ENCODE peak calls at places on chromosomes 11 and 22, in nine cellular contexts. One of them, this sample, is unnamed.

GRCh38 chr11:19816040-19816439 is 103.4 kb downstream of the NAV2 start:
- DNase-seq in trophoblast cell: no peak
- DNase-seq in H9: no peak
- DNase-seq in GM23338: peak
- DNase-seq in A549: no peak
- DNase-seq in Karpas-422: no peak
- DNase-seq in GM23248: no peak
- DNase-seq in IMR-90: no peak
- DNase-seq in HCT116: no peak
- DNase-seq in this sample: no peak

GRCh38 chr22:22687638-22688500 is 43.5 kb downstream of the GGTLC2 start:
- DNase-seq in HCT116: no peak
- DNase-seq in H9: peak
- DNase-seq in GM23338: peak
- DNase-seq in trophoblast cell: peak
- DNase-seq in IMR-90: peak
- DNase-seq in GM23248: peak
- DNase-seq in A549: peak
- DNase-seq in Karpas-422: peak
- DNase-seq in this sample: peak

GRCh38 chr22:42939941-42940653 is 74.9 kb downstream of the PACSIN2 start:
- DNase-seq in trophoblast cell: no peak
- DNase-seq in Karpas-422: no peak
- DNase-seq in GM23338: no peak
- DNase-seq in A549: peak
- DNase-seq in GM23248: peak
- DNase-seq in IMR-90: peak
- DNase-seq in HCT116: peak
- DNase-seq in H9: no peak
- DNase-seq in this sample: peak

GRCh38 chr11:86386791-86387190 is 12.1 kb downstream of the CCDC81 start:
- DNase-seq in trophoblast cell: no peak
- DNase-seq in GM23248: no peak
- DNase-seq in H9: no peak
- DNase-seq in IMR-90: peak
- DNase-seq in Karpas-422: no peak
- DNase-seq in GM23338: no peak
- DNase-seq in A549: no peak
- DNase-seq in HCT116: no peak
- DNase-seq in this sample: peak

GRCh38 chr22:50469377-50470305 is 5.2 kb downstream of the SBF1 start:
- DNase-seq in GM23248: peak
- DNase-seq in H9: peak
- DNase-seq in HCT116: peak
- DNase-seq in IMR-90: peak
- DNase-seq in GM23338: peak
- DNase-seq in trophoblast cell: no peak
- DNase-seq in Karpas-422: peak
- DNase-seq in A549: no peak
- DNase-seq in this sample: peak

GRCh38 chr11:73209892-73210291 is 8.2 kb upstream of the P2RY2 start:
- DNase-seq in A549: no peak
- DNase-seq in GM23338: no peak
- DNase-seq in HCT116: no peak
- DNase-seq in Karpas-422: no peak
- DNase-seq in H9: no peak
- DNase-seq in trophoblast cell: no peak
- DNase-seq in GM23248: no peak
- DNase-seq in IMR-90: no peak
- DNase-seq in this sample: no peak

GRCh38 chr11:86673872-86674750 is 1.7 kb upstream of the ME3 start:
- DNase-seq in IMR-90: no peak
- DNase-seq in HCT116: no peak
- DNase-seq in A549: no peak
- DNase-seq in trophoblast cell: no peak
- DNase-seq in GM23338: no peak
- DNase-seq in H9: no peak
- DNase-seq in GM23248: no peak
- DNase-seq in Karpas-422: no peak
- DNase-seq in this sample: no peak

GRCh38 chr11:14584595-14584994 is 59.0 kb upstream of the PDE3B start:
- DNase-seq in GM23338: no peak
- DNase-seq in Karpas-422: no peak
- DNase-seq in IMR-90: no peak
- DNase-seq in A549: peak
- DNase-seq in HCT116: no peak
- DNase-seq in trophoblast cell: peak
- DNase-seq in H9: no peak
- DNase-seq in GM23248: no peak
- DNase-seq in this sample: no peak

GRCh38 chr22:25114369-25115362 is 85.0 kb upstream of the CRYBB3 start:
- DNase-seq in GM23248: no peak
- DNase-seq in HCT116: no peak
- DNase-seq in trophoblast cell: no peak
- DNase-seq in Karpas-422: peak
- DNase-seq in A549: peak
- DNase-seq in IMR-90: no peak
- DNase-seq in GM23338: no peak
- DNase-seq in H9: no peak
- DNase-seq in this sample: no peak

GRCh38 chr22:19554834-19555404 is 30.7 kb upstream of the CLDN5 start:
- DNase-seq in GM23338: peak
- DNase-seq in IMR-90: peak
- DNase-seq in GM23248: peak
- DNase-seq in Karpas-422: no peak
- DNase-seq in trophoblast cell: peak
- DNase-seq in HCT116: peak
- DNase-seq in A549: peak
- DNase-seq in H9: peak
- DNase-seq in this sample: peak

GRCh38 chr11:12195773-12196172 is 85.4 kb downstream of the MICAL2 start:
- DNase-seq in A549: no peak
- DNase-seq in GM23248: no peak
- DNase-seq in HCT116: no peak
- DNase-seq in IMR-90: no peak
- DNase-seq in Karpas-422: no peak
- DNase-seq in GM23338: no peak
- DNase-seq in H9: no peak
- DNase-seq in trophoblast cell: no peak
- DNase-seq in this sample: no peak

GRCh38 chr22:20758688-20759087 is 15.2 kb upstream of the SERPIND1 start:
- DNase-seq in IMR-90: no peak
- DNase-seq in A549: peak
- DNase-seq in trophoblast cell: no peak
- DNase-seq in H9: peak
- DNase-seq in Karpas-422: no peak
- DNase-seq in GM23248: no peak
- DNase-seq in GM23338: peak
- DNase-seq in HCT116: no peak
- DNase-seq in this sample: no peak

GRCh38 chr22:31870890-31871289 is 73.4 kb upstream of the YWHAH start:
- DNase-seq in GM23248: peak
- DNase-seq in IMR-90: peak
- DNase-seq in H9: no peak
- DNase-seq in HCT116: no peak
- DNase-seq in Karpas-422: no peak
- DNase-seq in A549: peak
- DNase-seq in trophoblast cell: peak
- DNase-seq in GM23338: no peak
- DNase-seq in this sample: peak

GRCh38 chr22:27874756-27875155 is 44.3 kb downstream of the PITPNB start:
- DNase-seq in Karpas-422: no peak
- DNase-seq in GM23248: no peak
- DNase-seq in H9: no peak
- DNase-seq in GM23338: no peak
- DNase-seq in trophoblast cell: no peak
- DNase-seq in A549: no peak
- DNase-seq in HCT116: no peak
- DNase-seq in IMR-90: no peak
- DNase-seq in this sample: no peak

GRCh38 chr22:27871306-27872014 is 47.6 kb downstream of the PITPNB start:
- DNase-seq in Karpas-422: no peak
- DNase-seq in IMR-90: no peak
- DNase-seq in H9: no peak
- DNase-seq in GM23248: no peak
- DNase-seq in GM23338: no peak
- DNase-seq in HCT116: no peak
- DNase-seq in A549: no peak
- DNase-seq in trophoblast cell: no peak
- DNase-seq in this sample: no peak

GRCh38 chr22:27872488-27872887 is 46.6 kb downstream of the PITPNB start:
- DNase-seq in A549: no peak
- DNase-seq in GM23248: no peak
- DNase-seq in Karpas-422: no peak
- DNase-seq in H9: no peak
- DNase-seq in HCT116: no peak
- DNase-seq in trophoblast cell: no peak
- DNase-seq in IMR-90: no peak
- DNase-seq in GM23338: no peak
- DNase-seq in this sample: no peak

GRCh38 chr22:27874185-27874584 is 44.9 kb downstream of the PITPNB start:
- DNase-seq in GM23338: no peak
- DNase-seq in HCT116: no peak
- DNase-seq in Karpas-422: no peak
- DNase-seq in GM23248: no peak
- DNase-seq in trophoblast cell: no peak
- DNase-seq in IMR-90: no peak
- DNase-seq in A549: no peak
- DNase-seq in H9: no peak
- DNase-seq in this sample: no peak

GRCh38 chr22:27873476-27873875 is 45.6 kb downstream of the PITPNB start:
- DNase-seq in GM23338: no peak
- DNase-seq in IMR-90: no peak
- DNase-seq in Karpas-422: no peak
- DNase-seq in A549: no peak
- DNase-seq in HCT116: no peak
- DNase-seq in trophoblast cell: no peak
- DNase-seq in H9: no peak
- DNase-seq in GM23248: no peak
- DNase-seq in this sample: no peak
- H3K4me2 ChIP-seq in GM23338: no peak
- H3K4me2 ChIP-seq in IMR-90: no peak
- H3K4me2 ChIP-seq in Karpas-422: no peak
- H3K4me2 ChIP-seq in A549: no peak
- H3K4me2 ChIP-seq in HCT116: no peak
- H3K4me2 ChIP-seq in trophoblast cell: no peak
- H3K4me2 ChIP-seq in H9: no peak
- H3K4me2 ChIP-seq in GM23248: no peak
- H3K4me2 ChIP-seq in this sample: no peak

GRCh38 chr11:2862395-2862949 is 23.1 kb downstream of the CDKN1C start:
- DNase-seq in A549: no peak
- DNase-seq in Karpas-422: no peak
- DNase-seq in GM23338: peak
- DNase-seq in IMR-90: no peak
- DNase-seq in trophoblast cell: no peak
- DNase-seq in GM23248: peak
- DNase-seq in HCT116: no peak
- DNase-seq in H9: peak
- DNase-seq in this sample: no peak

GRCh38 chr11:2864890-2865289 is 20.7 kb downstream of the CDKN1C start:
- DNase-seq in HCT116: no peak
- DNase-seq in IMR-90: no peak
- DNase-seq in H9: no peak
- DNase-seq in GM23248: no peak
- DNase-seq in GM23338: no peak
- DNase-seq in trophoblast cell: no peak
- DNase-seq in Karpas-422: no peak
- DNase-seq in A549: no peak
- DNase-seq in this sample: peak

GRCh38 chr11:2866178-2866577 is 19.4 kb downstream of the CDKN1C start:
- DNase-seq in GM23338: no peak
- DNase-seq in HCT116: no peak
- DNase-seq in IMR-90: no peak
- DNase-seq in trophoblast cell: peak
- DNase-seq in GM23248: no peak
- DNase-seq in Karpas-422: no peak
- DNase-seq in H9: no peak
- DNase-seq in A549: no peak
- DNase-seq in this sample: no peak

GRCh38 chr11:2860636-2861035 is 24.9 kb downstream of the CDKN1C start:
- DNase-seq in IMR-90: peak
- DNase-seq in Karpas-422: no peak
- DNase-seq in GM23338: no peak
- DNase-seq in HCT116: no peak
- DNase-seq in trophoblast cell: peak
- DNase-seq in GM23248: peak
- DNase-seq in A549: peak
- DNase-seq in H9: no peak
- DNase-seq in this sample: peak

DNA sequence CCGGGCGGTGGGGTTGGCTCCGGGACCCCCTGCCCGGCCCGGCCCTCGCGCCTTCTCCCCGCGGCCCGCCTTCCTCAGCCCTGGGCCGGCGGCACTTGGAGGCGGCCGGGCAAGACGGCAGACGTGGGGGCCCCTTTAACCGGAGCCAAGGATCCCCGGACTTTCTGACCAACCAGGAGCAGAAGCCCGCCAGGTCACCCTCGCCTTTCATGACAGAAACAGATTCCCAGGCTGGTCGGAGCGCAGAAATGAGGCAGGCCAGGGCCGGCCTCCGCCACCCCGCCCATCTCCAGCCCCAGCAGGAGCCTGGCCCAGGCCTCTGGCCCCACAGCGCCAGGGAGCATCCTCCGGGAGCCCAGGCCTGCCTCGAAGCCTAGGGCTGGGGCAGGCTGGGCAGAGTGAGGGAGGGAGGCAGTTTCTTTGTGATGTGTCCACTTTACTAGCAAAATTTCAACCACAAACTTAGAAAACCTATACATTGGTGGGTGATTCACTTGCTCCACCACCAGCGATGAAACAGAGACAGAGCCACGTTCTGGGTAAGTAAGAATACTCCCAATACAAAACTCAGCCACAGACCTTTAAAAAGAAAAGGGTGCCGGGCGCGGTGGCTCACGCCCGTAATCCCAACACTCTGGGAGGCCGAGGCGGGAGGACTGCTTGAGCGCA is 22.5 kb downstream of the CDKN1C start:
- DNase-seq in IMR-90: peak
- DNase-seq in HCT116: no peak
- DNase-seq in A549: no peak
- DNase-seq in trophoblast cell: peak
- DNase-seq in GM23248: peak
- DNase-seq in H9: peak
- DNase-seq in Karpas-422: no peak
- DNase-seq in GM23338: peak
- DNase-seq in this sample: no peak
- H3K4me2 ChIP-seq in IMR-90: no peak
- H3K4me2 ChIP-seq in HCT116: no peak
- H3K4me2 ChIP-seq in A549: no peak
- H3K4me2 ChIP-seq in trophoblast cell: peak
- H3K4me2 ChIP-seq in GM23248: no peak
- H3K4me2 ChIP-seq in H9: peak
- H3K4me2 ChIP-seq in Karpas-422: no peak
- H3K4me2 ChIP-seq in GM23338: peak
- H3K4me2 ChIP-seq in this sample: no peak

GRCh38 chr22:27107824-27108223 is 450.4 kb downstream of the MIAT start:
- DNase-seq in GM23248: peak
- DNase-seq in H9: no peak
- DNase-seq in Karpas-422: no peak
- DNase-seq in GM23338: no peak
- DNase-seq in trophoblast cell: peak
- DNase-seq in IMR-90: peak
- DNase-seq in A549: peak
- DNase-seq in HCT116: peak
- DNase-seq in this sample: peak
- H3K4me2 ChIP-seq in GM23248: peak
- H3K4me2 ChIP-seq in H9: no peak
- H3K4me2 ChIP-seq in Karpas-422: no peak
- H3K4me2 ChIP-seq in GM23338: no peak
- H3K4me2 ChIP-seq in trophoblast cell: no peak
- H3K4me2 ChIP-seq in IMR-90: no peak
- H3K4me2 ChIP-seq in A549: peak
- H3K4me2 ChIP-seq in HCT116: peak
- H3K4me2 ChIP-seq in this sample: no peak

GRCh38 chr11:130707217-130707616 is 209.1 kb downstream of the SNX19 start:
- DNase-seq in GM23248: no peak
- DNase-seq in A549: no peak
- DNase-seq in HCT116: no peak
- DNase-seq in trophoblast cell: no peak
- DNase-seq in GM23338: no peak
- DNase-seq in IMR-90: no peak
- DNase-seq in Karpas-422: no peak
- DNase-seq in H9: no peak
- DNase-seq in this sample: no peak
- H3K4me2 ChIP-seq in GM23248: peak
- H3K4me2 ChIP-seq in A549: no peak
- H3K4me2 ChIP-seq in HCT116: no peak
- H3K4me2 ChIP-seq in trophoblast cell: no peak
- H3K4me2 ChIP-seq in GM23338: no peak
- H3K4me2 ChIP-seq in IMR-90: no peak
- H3K4me2 ChIP-seq in Karpas-422: no peak
- H3K4me2 ChIP-seq in H9: no peak
- H3K4me2 ChIP-seq in this sample: no peak